ENCODE peak calls at places on chromosomes 12 and 14, in five cellular contexts. S is K562, Y is HEK293T, F is GM12878, M is HepG2. K is an unnamed sample.

GRCh38 chr14:105442834-105443233 is 23.2 kb downstream of the MTA1 start:
- DNase-seq in S (no peak), Y (no peak), F (no peak), M (no peak), K (no peak)

GRCh38 chr12:105084251-105085250 is at the start of gene ALDH1L2:
- DNase-seq in S (peak), Y (peak), F (no peak), M (peak), K (peak)

GRCh38 chr12:9034095-9034494 is 44.7 kb downstream of the KLRG1 start:
- DNase-seq in S (no peak), Y (no peak), F (no peak), M (no peak), K (no peak)

GRCh38 chr12:111253213-111253612 is 115.7 kb downstream of the PHETA1 start:
- DNase-seq in S (no peak), Y (no peak), F (no peak), M (no peak), K (no peak)

GRCh38 chr12:105036937-105037649 is 47.2 kb downstream of the ALDH1L2 start:
- DNase-seq in S (no peak), Y (no peak), F (no peak), M (no peak), K (no peak)

GRCh38 chr12:19198272-19198671 is 68.7 kb downstream of the PLEKHA5 start:
- DNase-seq in S (no peak), Y (no peak), F (no peak), M (no peak), K (no peak)

GRCh38 chr12:114732426-114733030 is 48.6 kb upstream of the TBX3 start:
- DNase-seq in S (peak), Y (no peak), F (no peak), M (peak), K (peak)

GRCh38 chr12:32662665-32663064 is 16.4 kb upstream of the DNM1L start:
- DNase-seq in S (no peak), Y (no peak), F (no peak), M (no peak), K (no peak)

GRCh38 chr14:21476925-21477681 is at the start of the genes RAB2B and TOX4:
- DNase-seq in S (peak), Y (peak), F (peak), M (peak), K (peak)

GRCh38 chr14:21070083-21070609 is at the start of gene ARHGEF40:
- DNase-seq in S (peak), Y (peak), F (no peak), M (no peak), K (peak)

GRCh38 chr14:85607571-85608219 is 77.8 kb downstream of the FLRT2 start:
- DNase-seq in S (no peak), Y (no peak), F (no peak), M (no peak), K (no peak)

GRCh38 chr12:14981049-14981448 is 8.2 kb downstream of the PDE6H start:
- DNase-seq in S (no peak), Y (no peak), F (no peak), M (no peak), K (no peak)

GRCh38 chr12:26715232-26715631 is 117.8 kb downstream of the ITPR2 start:
- DNase-seq in S (no peak), Y (no peak), F (no peak), M (no peak), K (no peak)

GRCh38 chr12:97324471-97324870 is 138.1 kb upstream of the RMST start:
- DNase-seq in S (no peak), Y (no peak), F (no peak), M (no peak), K (no peak)

GRCh38 chr14:77155083-77155482 is 13.5 kb upstream of the ZDHHC22 start:
- DNase-seq in S (no peak), Y (no peak), F (no peak), M (no peak), K (no peak)

GRCh38 chr14:45249847-45250575 is 3.0 kb downstream of the MIS18BP1 start:
- DNase-seq in S (no peak), Y (no peak), F (no peak), M (peak), K (no peak)

GRCh38 chr12:122238861-122239260 is 13.0 kb upstream of the DIABLO start:
- DNase-seq in S (no peak), Y (no peak), F (no peak), M (no peak), K (no peak)

GRCh38 chr14:32012062-32012461 is 65.0 kb upstream of the ARHGAP5 start:
- DNase-seq in S (no peak), Y (no peak), F (no peak), M (no peak), K (no peak)

GRCh38 chr12:124479680-124480468 is 87.5 kb downstream of the NCOR2 start:
- DNase-seq in S (no peak), Y (no peak), F (no peak), M (no peak), K (no peak)

GRCh38 chr12:13242926-13243325 is 46.4 kb downstream of the EMP1 start:
- DNase-seq in S (no peak), Y (no peak), F (no peak), M (no peak), K (no peak)

GRCh38 chr12:97784904-97785303 is 322.3 kb downstream of the RMST start:
- DNase-seq in S (no peak), Y (no peak), F (no peak), M (no peak), K (no peak)

GRCh38 chr12:107012736-107013425 is 25.9 kb upstream of the MTERF2 start:
- DNase-seq in S (no peak), Y (no peak), F (no peak), M (no peak), K (no peak)

GRCh38 chr12:2169964-2170363 is 117.2 kb downstream of the CACNA1C start:
- DNase-seq in S (no peak), Y (no peak), F (no peak), M (no peak), K (no peak)

GRCh38 chr12:3416159-3416558 is 74.8 kb upstream of the PRMT8 start:
- DNase-seq in S (no peak), Y (no peak), F (no peak), M (no peak), K (no peak)

GRCh38 chr14:71403673-71404072 is 496.4 kb downstream of the PCNX1 start:
- DNase-seq in S (no peak), Y (peak), F (peak), M (peak), K (peak)

GRCh38 chr14:67359319-67359774 is 257 bp downstream of the ATP6V1D start:
- DNase-seq in S (peak), Y (peak), F (no peak), M (peak), K (no peak)

GRCh38 chr14:63852817-63853730 is at the start of gene SYNE2:
- DNase-seq in S (peak), Y (peak), F (no peak), M (peak), K (peak)

GRCh38 chr12:3117628-3118027 is 40.4 kb downstream of the TSPAN9 start:
- DNase-seq in S (no peak), Y (no peak), F (no peak), M (no peak), K (no peak)

GRCh38 chr12:54759751-54760150 is 94.6 kb upstream of the MUCL1 start:
- DNase-seq in S (no peak), Y (peak), F (peak), M (peak), K (no peak)

GRCh38 chr12:116265361-116266128 is 11.9 kb downstream of the MED13L start:
- DNase-seq in S (no peak), Y (no peak), F (no peak), M (no peak), K (no peak)

GRCh38 chr12:124545508-124546418 is 21.6 kb downstream of the NCOR2 start:
- DNase-seq in S (no peak), Y (no peak), F (peak), M (no peak), K (no peak)

GRCh38 chr12:52789637-52790426 is 6.1 kb downstream of the KRT3 start:
- DNase-seq in S (peak), Y (no peak), F (no peak), M (no peak), K (no peak)

GRCh38 chr12:105670664-105671063 is 340.2 kb downstream of the C12orf75 start:
- DNase-seq in S (no peak), Y (no peak), F (no peak), M (no peak), K (no peak)

GRCh38 chr12:116201908-116202307 is 75.6 kb downstream of the MED13L start:
- DNase-seq in S (no peak), Y (no peak), F (no peak), M (no peak), K (no peak)

DNA sequence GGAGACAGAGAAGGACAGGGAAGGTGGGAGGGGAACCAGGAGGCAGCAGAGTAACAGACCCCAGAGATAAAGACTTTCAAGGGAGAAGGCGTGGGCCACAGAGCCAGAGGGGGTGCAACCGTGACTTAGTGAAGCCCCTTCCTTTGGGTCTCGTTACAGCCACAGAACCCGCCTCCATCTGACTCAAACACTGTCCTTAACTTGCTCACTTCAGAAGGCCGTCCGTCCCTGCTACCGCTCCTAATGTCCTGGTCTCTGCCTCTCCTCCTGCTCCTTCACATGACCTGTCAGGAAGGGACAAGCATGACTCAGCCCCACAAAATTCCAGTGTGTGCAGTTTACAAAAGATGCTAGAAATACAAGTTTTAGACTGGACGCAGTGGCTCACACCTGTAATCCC is 18.0 kb downstream of the RIMBP2 start:
- DNase-seq in S (no peak), Y (no peak), F (no peak), M (no peak), K (no peak)
- TF ChIP-seq FOXM1 in S (no peak), Y (no peak), F (no peak), M (no peak), K (no peak)

GRCh38 chr12:88895634-88896033 is 315.4 kb upstream of the KITLG start:
- DNase-seq in S (no peak), Y (no peak), F (no peak), M (no peak), K (no peak)
- TF ChIP-seq FOXM1 in S (no peak), Y (no peak), F (no peak), M (no peak), K (no peak)

GRCh38 chr12:20588057-20588456 is 107.1 kb upstream of the SLCO1C1 start:
- DNase-seq in S (no peak), Y (no peak), F (no peak), M (no peak), K (peak)
- TF ChIP-seq FOXM1 in S (no peak), Y (no peak), F (no peak), M (no peak), K (no peak)

GRCh38 chr14:22794533-22794932 is 20.7 kb downstream of the SLC7A7 start:
- DNase-seq in S (no peak), Y (no peak), F (peak), M (no peak), K (no peak)

GRCh38 chr14:22797017-22797917 is 18.0 kb downstream of the SLC7A7 start:
- DNase-seq in S (peak), Y (no peak), F (no peak), M (no peak), K (no peak)

GRCh38 chr14:22793976-22794375 is 21.3 kb downstream of the SLC7A7 start:
- DNase-seq in S (no peak), Y (no peak), F (no peak), M (no peak), K (no peak)

GRCh38 chr14:22798528-22798927 is 16.7 kb downstream of the SLC7A7 start:
- DNase-seq in S (no peak), Y (no peak), F (no peak), M (no peak), K (no peak)

GRCh38 chr14:22796087-22796707 is 19.0 kb downstream of the SLC7A7 start:
- DNase-seq in S (peak), Y (no peak), F (peak), M (peak), K (no peak)
- TF ChIP-seq FOXM1 in S (no peak), Y (no peak), F (peak), M (no peak), K (no peak)

GRCh38 chr12:130704606-130705005 is 11.5 kb downstream of the RIMBP2 start:
- DNase-seq in S (no peak), Y (no peak), F (no peak), M (no peak), K (peak)
- TF ChIP-seq FOXM1 in S (no peak), Y (no peak), F (no peak), M (no peak), K (no peak)

GRCh38 chr14:95310635-95311380 is 8.9 kb downstream of the CLMN start:
- DNase-seq in S (no peak), Y (no peak), F (no peak), M (no peak), K (no peak)
- TF ChIP-seq FOXM1 in S (no peak), Y (no peak), F (no peak), M (no peak), K (no peak)

GRCh38 chr14:102316746-102317563 is 2.6 kb upstream of the ZNF839 start:
- DNase-seq in S (peak), Y (peak), F (peak), M (peak), K (peak)
- TF ChIP-seq FOXM1 in S (no peak), Y (no peak), F (peak), M (no peak), K (no peak)

GRCh38 chr12:110223777-110224378 is 57.2 kb upstream of the ATP2A2 start:
- DNase-seq in S (no peak), Y (no peak), F (no peak), M (no peak), K (no peak)
- TF ChIP-seq FOXM1 in S (no peak), Y (no peak), F (no peak), M (no peak), K (no peak)

GRCh38 chr14:49888293-49888692 is 4.6 kb upstream of the ARF6 start:
- DNase-seq in S (no peak), Y (no peak), F (no peak), M (no peak), K (no peak)
- TF ChIP-seq FOXM1 in S (no peak), Y (no peak), F (no peak), M (no peak), K (no peak)

DNA sequence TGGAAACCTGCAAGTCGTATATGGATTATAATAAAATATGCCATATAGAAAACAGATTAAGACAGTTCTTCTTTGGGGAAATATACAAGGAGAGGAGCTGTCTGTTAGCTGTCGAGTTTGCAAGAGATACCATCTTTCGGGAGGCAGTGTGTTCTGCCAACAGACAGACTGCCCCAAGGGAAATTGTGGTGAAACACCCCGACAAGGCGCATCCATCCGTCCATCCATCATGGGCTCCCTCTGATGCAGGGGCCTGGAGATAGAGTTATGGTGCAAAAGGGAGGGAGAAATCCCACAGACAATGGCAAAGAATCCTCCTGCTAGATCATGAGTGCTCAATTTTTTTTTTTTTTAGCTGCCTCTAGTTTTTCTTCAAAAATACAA is 156.3 kb downstream of the DPF3 start:
- DNase-seq in S (no peak), Y (no peak), F (no peak), M (no peak), K (peak)
- TF ChIP-seq FOXM1 in S (no peak), Y (no peak), F (no peak), M (no peak), K (no peak)